ENCODE peak calls at places on chromosomes 11 and 22, in four cellular contexts. One of them, this sample, is unnamed.

GRCh38 chr11:17313349-17314231 is 37.1 kb downstream of the NUCB2 start:
- DNase-seq in kidney: no peak
- DNase-seq in mammary epithelial cell: peak; percentile 0
- DNase-seq in GM06990: no peak
- DNase-seq in this sample: no peak

GRCh38 chr11:60899021-60899936 is 7.1 kb downstream of the PRPF19 start:
- DNase-seq in kidney: no peak
- DNase-seq in mammary epithelial cell: peak; percentile 51
- DNase-seq in GM06990: no peak
- DNase-seq in this sample: no peak

GRCh38 chr11:67282876-67283371 is 6.2 kb upstream of the ANKRD13D start:
- DNase-seq in kidney: peak; percentile 68
- DNase-seq in mammary epithelial cell: no peak
- DNase-seq in GM06990: no peak
- DNase-seq in this sample: peak; percentile 62

GRCh38 chr11:55357560-55358184 is 10.1 kb upstream of the OR4A15 start:
- DNase-seq in kidney: no peak
- DNase-seq in mammary epithelial cell: no peak
- DNase-seq in GM06990: no peak
- DNase-seq in this sample: no peak

GRCh38 chr22:46073683-46074504 is 76.4 kb upstream of the PPARA start:
- DNase-seq in kidney: peak; percentile 74
- DNase-seq in mammary epithelial cell: peak; percentile 41
- DNase-seq in GM06990: no peak
- DNase-seq in this sample: peak; percentile 73

GRCh38 chr11:61917357-61918109 is at the start of gene RAB3IL1:
- DNase-seq in kidney: peak; percentile 90
- DNase-seq in mammary epithelial cell: no peak
- DNase-seq in GM06990: no peak
- DNase-seq in this sample: peak; percentile 77

GRCh38 chr11:117843666-117844484 is 19.3 kb upstream of the FXYD2 start:
- DNase-seq in kidney: peak; percentile 90
- DNase-seq in mammary epithelial cell: peak; percentile 24
- DNase-seq in GM06990: peak; percentile 59
- DNase-seq in this sample: peak; percentile 89

GRCh38 chr11:93655047-93655446 is 6.4 kb upstream of the CEP295 start:
- DNase-seq in kidney: no peak
- DNase-seq in mammary epithelial cell: no peak
- DNase-seq in GM06990: no peak
- DNase-seq in this sample: no peak

GRCh38 chr22:48709453-48709852 is 1118.2 kb downstream of the BRD1 start:
- DNase-seq in kidney: peak; percentile 51
- DNase-seq in mammary epithelial cell: no peak
- DNase-seq in GM06990: no peak
- DNase-seq in this sample: peak; percentile 59

GRCh38 chr11:108647701-108648527 is 17.0 kb upstream of the DDX10 start:
- DNase-seq in kidney: no peak
- DNase-seq in mammary epithelial cell: peak; percentile 85
- DNase-seq in GM06990: peak; percentile 41
- DNase-seq in this sample: peak; percentile 74

GRCh38 chr11:69841859-69842698 is 22.9 kb upstream of the FGF3 start:
- DNase-seq in kidney: peak; percentile 31
- DNase-seq in mammary epithelial cell: no peak
- DNase-seq in GM06990: no peak
- DNase-seq in this sample: no peak

GRCh38 chr11:78985654-78986053 is 411.0 kb upstream of the NARS2 start:
- DNase-seq in kidney: no peak
- DNase-seq in mammary epithelial cell: no peak
- DNase-seq in GM06990: no peak
- DNase-seq in this sample: no peak

GRCh38 chr11:68345776-68346728 is 33.7 kb downstream of the LRP5 start:
- DNase-seq in kidney: peak; percentile 83
- DNase-seq in mammary epithelial cell: no peak
- DNase-seq in GM06990: no peak
- DNase-seq in this sample: no peak

GRCh38 chr22:44396727-44397722 is 84.3 kb upstream of the SHISAL1 start:
- DNase-seq in kidney: peak; percentile 48
- DNase-seq in mammary epithelial cell: no peak
- DNase-seq in GM06990: no peak
- DNase-seq in this sample: peak; percentile 26

GRCh38 chr11:76210920-76211851 is 4.9 kb upstream of the WNT11 start:
- DNase-seq in kidney: peak; percentile 35
- DNase-seq in mammary epithelial cell: no peak
- DNase-seq in GM06990: no peak
- DNase-seq in this sample: no peak

GRCh38 chr11:102447941-102448868 is 4.4 kb downstream of the TMEM123 start:
- DNase-seq in kidney: no peak
- DNase-seq in mammary epithelial cell: no peak
- DNase-seq in GM06990: no peak
- DNase-seq in this sample: no peak

GRCh38 chr11:100732949-100733348 is 45.9 kb downstream of the ARHGAP42 start:
- DNase-seq in kidney: no peak
- DNase-seq in mammary epithelial cell: no peak
- DNase-seq in GM06990: no peak
- DNase-seq in this sample: no peak

GRCh38 chr22:37599161-37599560 is 9.5 kb upstream of the GGA1 start:
- DNase-seq in kidney: no peak
- DNase-seq in mammary epithelial cell: no peak
- DNase-seq in GM06990: no peak
- DNase-seq in this sample: no peak

GRCh38 chr11:134543144-134544044 is 131.4 kb upstream of the B3GAT1 start:
- DNase-seq in kidney: no peak
- DNase-seq in mammary epithelial cell: no peak
- DNase-seq in GM06990: no peak
- DNase-seq in this sample: no peak

GRCh38 chr11:75498556-75499255 is 27.0 kb downstream of the GDPD5 start:
- DNase-seq in kidney: no peak
- DNase-seq in mammary epithelial cell: no peak
- DNase-seq in GM06990: no peak
- DNase-seq in this sample: no peak

GRCh38 chr11:1923201-1923956 is 3.9 kb downstream of the TNNT3 start:
- DNase-seq in kidney: peak; percentile 36
- DNase-seq in mammary epithelial cell: no peak
- DNase-seq in GM06990: no peak
- DNase-seq in this sample: no peak

GRCh38 chr11:130194241-130195023 is 34.9 kb downstream of the ST14 start:
- DNase-seq in kidney: no peak
- DNase-seq in mammary epithelial cell: no peak
- DNase-seq in GM06990: no peak
- DNase-seq in this sample: no peak

GRCh38 chr22:36286096-36286957 is 33.4 kb downstream of the APOL1 start:
- DNase-seq in kidney: peak; percentile 86
- DNase-seq in mammary epithelial cell: peak; percentile 51
- DNase-seq in GM06990: peak; percentile 75
- DNase-seq in this sample: peak; percentile 87
- H3K36me3 ChIP-seq in kidney: peaks cover 57% of the 10 kb centered on the region
- H3K36me3 ChIP-seq in mammary epithelial cell: peaks cover 73% of the 10 kb centered on the region
- H3K36me3 ChIP-seq in GM06990: peaks cover 59% of the 10 kb centered on the region
- H3K36me3 ChIP-seq in this sample: peaks cover 87% of the 10 kb centered on the region

GRCh38 chr22:24405631-24406321 is 21.6 kb upstream of the ADORA2A start:
- DNase-seq in kidney: no peak
- DNase-seq in mammary epithelial cell: no peak
- DNase-seq in GM06990: no peak
- DNase-seq in this sample: no peak

GRCh38 chr22:24407884-24408283 is 19.5 kb upstream of the ADORA2A start:
- DNase-seq in kidney: no peak
- DNase-seq in mammary epithelial cell: no peak
- DNase-seq in GM06990: no peak
- DNase-seq in this sample: no peak

GRCh38 chr22:24408630-24409029 is 18.8 kb upstream of the ADORA2A start:
- DNase-seq in kidney: peak; percentile 73
- DNase-seq in mammary epithelial cell: no peak
- DNase-seq in GM06990: no peak
- DNase-seq in this sample: no peak

GRCh38 chr22:24406322-24407277 is 20.8 kb upstream of the ADORA2A start:
- DNase-seq in kidney: no peak
- DNase-seq in mammary epithelial cell: no peak
- DNase-seq in GM06990: no peak
- DNase-seq in this sample: no peak

GRCh38 chr22:24407278-24407665 is 20.1 kb upstream of the ADORA2A start:
- DNase-seq in kidney: peak; percentile 79
- DNase-seq in mammary epithelial cell: no peak
- DNase-seq in GM06990: no peak
- DNase-seq in this sample: no peak
- H3K36me3 ChIP-seq in kidney: no peaks in the 10 kb centered on the region
- H3K36me3 ChIP-seq in mammary epithelial cell: peaks cover 2% of the 10 kb centered on the region
- H3K36me3 ChIP-seq in GM06990: peaks cover 9% of the 10 kb centered on the region
- H3K36me3 ChIP-seq in this sample: peaks cover 7% of the 10 kb centered on the region

GRCh38 chr22:29272624-29273023 is 4.6 kb downstream of the EWSR1 start:
- DNase-seq in kidney: no peak
- DNase-seq in mammary epithelial cell: no peak
- DNase-seq in GM06990: no peak
- DNase-seq in this sample: no peak
- H3K36me3 ChIP-seq in kidney: peaks cover 17% of the 10 kb centered on the region
- H3K36me3 ChIP-seq in mammary epithelial cell: peaks cover 50% of the 10 kb centered on the region
- H3K36me3 ChIP-seq in GM06990: peaks cover 9% of the 10 kb centered on the region
- H3K36me3 ChIP-seq in this sample: peaks cover 55% of the 10 kb centered on the region

DNA sequence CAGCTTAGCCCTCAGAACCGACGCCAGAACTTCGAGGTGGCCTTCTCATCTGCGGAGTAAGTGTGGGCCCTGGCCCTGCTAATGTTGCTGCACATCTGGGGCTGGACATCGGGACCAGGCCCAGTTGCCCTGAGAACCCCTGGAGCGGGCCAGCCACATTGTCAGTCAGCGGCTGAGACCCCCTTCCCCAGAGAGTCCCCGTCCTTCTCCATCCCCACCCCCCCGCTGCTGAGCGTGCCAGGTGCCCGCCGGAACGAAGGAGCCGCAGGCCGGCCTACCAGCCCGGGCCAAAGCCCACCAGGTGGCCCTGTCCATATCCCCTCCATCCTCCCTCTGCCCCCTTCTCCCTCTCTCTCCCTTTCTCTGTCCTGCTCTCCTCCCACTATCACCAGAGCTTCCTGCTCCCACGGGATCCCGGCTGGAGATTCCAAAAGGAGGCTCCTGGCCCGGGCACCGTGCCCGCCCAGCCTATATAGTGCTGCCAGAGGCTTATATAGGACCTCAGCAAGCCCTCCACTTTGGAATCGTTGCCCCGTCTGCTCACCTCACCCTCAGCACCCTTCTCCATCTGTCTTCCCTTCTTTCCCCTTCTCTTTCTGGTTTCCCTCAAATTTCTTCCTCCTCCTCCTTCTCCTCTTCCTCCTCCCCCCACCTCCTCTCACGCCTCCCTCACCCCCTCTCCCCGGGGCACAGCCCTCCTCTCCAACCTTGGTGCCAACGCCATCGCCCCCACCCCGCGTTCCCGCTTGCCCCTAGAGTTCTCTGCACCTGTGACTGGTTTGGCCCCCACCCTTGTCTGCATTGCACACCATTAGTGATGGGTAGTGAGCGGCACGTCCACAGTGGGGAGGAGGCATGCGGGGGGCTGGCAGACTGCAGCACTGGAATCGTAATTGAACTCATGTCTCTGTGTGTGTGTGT is 7.3 kb downstream of the SELENOM start:
- DNase-seq in kidney: no peak
- DNase-seq in mammary epithelial cell: no peak
- DNase-seq in GM06990: no peak
- DNase-seq in this sample: no peak
- H3K36me3 ChIP-seq in kidney: peaks cover 33% of the 10 kb centered on the region
- H3K36me3 ChIP-seq in mammary epithelial cell: peaks cover 41% of the 10 kb centered on the region
- H3K36me3 ChIP-seq in GM06990: peaks cover 2% of the 10 kb centered on the region
- H3K36me3 ChIP-seq in this sample: peaks cover 46% of the 10 kb centered on the region

GRCh38 chr22:35740616-35741015 is 22.9 kb downstream of the APOL5 start:
- DNase-seq in kidney: no peak
- DNase-seq in mammary epithelial cell: no peak
- DNase-seq in GM06990: no peak
- DNase-seq in this sample: no peak

GRCh38 chr22:35742342-35743100 is 24.8 kb downstream of the APOL5 start:
- DNase-seq in kidney: no peak
- DNase-seq in mammary epithelial cell: peak; percentile 52
- DNase-seq in GM06990: no peak
- DNase-seq in this sample: no peak

GRCh38 chr22:35746946-35747703 is 29.5 kb downstream of the APOL5 start:
- DNase-seq in kidney: no peak
- DNase-seq in mammary epithelial cell: no peak
- DNase-seq in GM06990: no peak
- DNase-seq in this sample: no peak

GRCh38 chr22:35746248-35746647 is 28.6 kb downstream of the APOL5 start:
- DNase-seq in kidney: no peak
- DNase-seq in mammary epithelial cell: no peak
- DNase-seq in GM06990: no peak
- DNase-seq in this sample: no peak

GRCh38 chr22:35743466-35743865 is 25.8 kb downstream of the APOL5 start:
- DNase-seq in kidney: no peak
- DNase-seq in mammary epithelial cell: no peak
- DNase-seq in GM06990: no peak
- DNase-seq in this sample: no peak
- H3K36me3 ChIP-seq in kidney: peaks cover 4% of the 10 kb centered on the region
- H3K36me3 ChIP-seq in mammary epithelial cell: peaks cover 36% of the 10 kb centered on the region
- H3K36me3 ChIP-seq in GM06990: no peaks in the 10 kb centered on the region
- H3K36me3 ChIP-seq in this sample: peaks cover 27% of the 10 kb centered on the region

GRCh38 chr11:45092901-45093760 is 53.3 kb upstream of the PRDM11 start:
- DNase-seq in kidney: peak; percentile 38
- DNase-seq in mammary epithelial cell: peak; percentile 17
- DNase-seq in GM06990: no peak
- DNase-seq in this sample: no peak
- H3K36me3 ChIP-seq in kidney: no peaks in the 10 kb centered on the region
- H3K36me3 ChIP-seq in mammary epithelial cell: no peaks in the 10 kb centered on the region
- H3K36me3 ChIP-seq in GM06990: no peaks in the 10 kb centered on the region
- H3K36me3 ChIP-seq in this sample: no peaks in the 10 kb centered on the region

DNA sequence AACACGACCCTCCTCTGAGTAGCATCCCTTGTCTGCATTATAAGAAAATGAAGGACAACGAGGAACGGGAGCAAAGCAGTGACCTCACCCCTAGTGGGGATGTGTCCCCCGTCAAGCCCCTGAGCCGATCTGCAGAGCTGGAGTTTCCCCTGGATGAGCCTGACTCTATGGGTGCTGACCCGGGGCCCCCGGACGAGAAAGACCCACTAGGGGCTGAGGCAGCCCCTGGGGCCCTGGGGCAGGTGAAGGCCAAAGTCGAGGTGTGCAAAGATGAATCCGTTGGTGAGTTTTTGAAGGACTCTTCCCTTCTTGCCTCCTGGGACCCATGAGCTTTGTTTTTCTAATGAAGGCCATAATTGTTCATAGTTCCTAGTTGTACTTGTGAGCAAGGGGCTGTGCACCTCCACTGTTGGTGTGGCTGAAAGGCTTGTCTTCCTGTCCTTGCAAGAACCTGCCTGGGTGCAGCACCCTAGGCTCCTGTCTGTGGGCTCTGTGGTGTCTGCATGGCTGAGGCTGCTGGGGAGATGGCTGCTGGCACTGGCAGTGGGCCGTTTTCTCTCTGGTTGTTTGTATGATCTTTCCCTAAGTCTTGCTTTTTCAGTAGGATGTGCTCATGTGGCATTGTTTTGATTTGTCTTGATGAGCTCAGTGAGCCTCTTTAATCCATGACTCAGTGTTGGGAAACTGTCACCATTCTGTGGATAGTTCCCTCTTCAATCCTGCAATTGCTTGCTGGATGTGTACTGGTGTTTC is 10.1 kb downstream of the DGCR8 start:
- DNase-seq in kidney: peak; percentile 39
- DNase-seq in mammary epithelial cell: no peak
- DNase-seq in GM06990: no peak
- DNase-seq in this sample: no peak
- H3K36me3 ChIP-seq in kidney: peaks cover 69% of the 10 kb centered on the region
- H3K36me3 ChIP-seq in mammary epithelial cell: peaks cover 60% of the 10 kb centered on the region
- H3K36me3 ChIP-seq in GM06990: peaks cover 54% of the 10 kb centered on the region
- H3K36me3 ChIP-seq in this sample: peaks cover 98% of the 10 kb centered on the region

GRCh38 chr11:64546176-64546575 is 44.8 kb upstream of the SLC22A12 start:
- DNase-seq in kidney: peak; percentile 64
- DNase-seq in mammary epithelial cell: no peak
- DNase-seq in GM06990: no peak
- DNase-seq in this sample: no peak
- H3K36me3 ChIP-seq in kidney: no peaks in the 10 kb centered on the region
- H3K36me3 ChIP-seq in mammary epithelial cell: no peaks in the 10 kb centered on the region
- H3K36me3 ChIP-seq in GM06990: no peaks in the 10 kb centered on the region
- H3K36me3 ChIP-seq in this sample: no peaks in the 10 kb centered on the region